ENCODE peak calls at places on chromosomes 1 and 21, in four cellular contexts. Y is IMR-90, H is GM12878, P is K562. W is an unnamed sample.

GRCh38 chr1:182069028-182069466 is 7.5 kb upstream of the ZNF648 start:
- DNase-seq in P (peak), Y (peak), H (no peak), W (peak)

GRCh38 chr1:244448279-244449036 is 3.3 kb downstream of the ADSS2 start:
- DNase-seq in H (no peak), Y (peak), P (no peak), W (peak)

GRCh38 chr21:41328660-41329300 is 12.2 kb downstream of the FAM3B start:
- DNase-seq in Y (peak), P (no peak), H (no peak), W (no peak)

GRCh38 chr1:91766883-91767282 is 119.1 kb downstream of the TGFBR3 start:
- DNase-seq in P (no peak), H (no peak), Y (no peak), W (no peak)

GRCh38 chr1:59397459-59397858 is 100.6 kb downstream of the FGGY start:
- DNase-seq in P (no peak), H (no peak), Y (no peak), W (no peak)

GRCh38 chr1:228316589-228317387 is 89.8 kb downstream of the TRIM11 start:
- DNase-seq in P (peak), H (no peak), Y (no peak), W (no peak)

GRCh38 chr1:58885998-58886397 is 102.2 kb upstream of the JUN start:
- DNase-seq in P (no peak), H (no peak), Y (no peak), W (peak)

GRCh38 chr1:230394741-230395140 is 31.4 kb downstream of the PGBD5 start:
- DNase-seq in P (no peak), H (no peak), Y (no peak), W (no peak)

GRCh38 chr1:47993881-47994625 is 3.1 kb downstream of the TRABD2B start:
- DNase-seq in H (no peak), P (no peak), Y (no peak), W (no peak)

GRCh38 chr1:50531027-50531426 is 107.8 kb upstream of the DMRTA2 start:
- DNase-seq in Y (peak), P (no peak), H (no peak), W (peak)

GRCh38 chr21:44337941-44338895 is 972 bp downstream of the CFAP410 start:
- DNase-seq in H (no peak), P (peak), Y (peak), W (peak)

GRCh38 chr1:111604931-111605330 is 14.7 kb upstream of the RAP1A start:
- DNase-seq in Y (peak), P (no peak), H (no peak), W (no peak)

GRCh38 chr1:6260961-6261614 is at the start of gene GPR153:
- DNase-seq in H (no peak), Y (no peak), P (peak), W (peak)

GRCh38 chr1:46466477-46467182 is 23.0 kb upstream of the DMBX1 start:
- DNase-seq in P (peak), Y (no peak), H (no peak), W (no peak)

GRCh38 chr1:67821263-67821662 is 12.0 kb downstream of the GNG12 start:
- DNase-seq in H (no peak), Y (no peak), P (no peak), W (no peak)

GRCh38 chr1:200266871-200267270 is 143.0 kb downstream of the ZNF281 start:
- DNase-seq in P (no peak), Y (no peak), H (no peak), W (no peak)

GRCh38 chr1:192877283-192877886 is 68.5 kb downstream of the RGS2 start:
- DNase-seq in P (no peak), Y (no peak), H (no peak), W (no peak)

GRCh38 chr21:32604484-32604883 is 7.7 kb downstream of the CFAP298 start:
- DNase-seq in H (no peak), Y (no peak), P (no peak), W (no peak)

GRCh38 chr1:195082183-195082582 is 1526.1 kb downstream of the KCNT2 start:
- DNase-seq in H (no peak), Y (peak), P (no peak), W (no peak)

GRCh38 chr1:7389786-7390603 is 381.1 kb upstream of the VAMP3 start:
- DNase-seq in Y (no peak), P (no peak), H (no peak), W (peak)

GRCh38 chr1:170765279-170765678 is 101.3 kb downstream of the PRRX1 start:
- DNase-seq in P (no peak), H (no peak), Y (no peak), W (no peak)

GRCh38 chr21:32648165-32648564 is 36.0 kb upstream of the CFAP298 start:
- DNase-seq in P (no peak), H (no peak), Y (no peak), W (no peak)

GRCh38 chr1:145990249-145991097 is 5.9 kb downstream of the TXNIP start:
- DNase-seq in P (no peak), H (no peak), Y (no peak), W (no peak)

GRCh38 chr1:43563779-43564616 is 33.3 kb downstream of the PTPRF start:
- DNase-seq in P (no peak), Y (no peak), H (no peak), W (no peak)

GRCh38 chr1:46798820-46799219 is at the start of gene CYP4B1:
- DNase-seq in H (no peak), P (no peak), Y (no peak), W (no peak)

GRCh38 chr1:204260601-204261197 is 46.9 kb upstream of the GOLT1A start:
- DNase-seq in H (no peak), P (no peak), Y (no peak), W (no peak)

GRCh38 chr1:173400387-173400995 is 76.6 kb upstream of the PRDX6 start:
- DNase-seq in H (no peak), Y (no peak), P (no peak), W (no peak)

GRCh38 chr1:223707270-223708000 is 4.9 kb upstream of the CAPN2 start:
- DNase-seq in Y (peak), H (no peak), P (peak), W (peak)

GRCh38 chr1:54516249-54516920 is 31.6 kb upstream of the ACOT11 start:
- DNase-seq in P (no peak), Y (peak), H (no peak), W (no peak)

GRCh38 chr1:200979574-200980451 is 43.7 kb downstream of the KIF21B start:
- DNase-seq in Y (no peak), H (no peak), P (peak), W (peak)

GRCh38 chr1:21143138-21143537 is 33.6 kb downstream of the EIF4G3 start:
- DNase-seq in Y (no peak), P (no peak), H (no peak), W (no peak)

GRCh38 chr21:40020651-40021050 is 153.4 kb downstream of the PCP4 start:
- DNase-seq in Y (no peak), H (no peak), P (no peak), W (no peak)

GRCh38 chr1:243917177-243917862 is 67.3 kb upstream of the AKT3 start:
- DNase-seq in P (no peak), H (no peak), Y (peak), W (peak)

GRCh38 chr1:60052634-60053033 is 20.9 kb downstream of the C1orf87 start:
- DNase-seq in P (no peak), Y (no peak), H (no peak), W (no peak)

GRCh38 chr1:145751491-145752021 is 32.3 kb downstream of the CD160 start:
- DNase-seq in Y (peak), H (no peak), P (no peak), W (peak)

GRCh38 chr21:39142972-39143371 is 40.3 kb downstream of the PSMG1 start:
- DNase-seq in P (no peak), Y (no peak), H (no peak), W (no peak)

DNA sequence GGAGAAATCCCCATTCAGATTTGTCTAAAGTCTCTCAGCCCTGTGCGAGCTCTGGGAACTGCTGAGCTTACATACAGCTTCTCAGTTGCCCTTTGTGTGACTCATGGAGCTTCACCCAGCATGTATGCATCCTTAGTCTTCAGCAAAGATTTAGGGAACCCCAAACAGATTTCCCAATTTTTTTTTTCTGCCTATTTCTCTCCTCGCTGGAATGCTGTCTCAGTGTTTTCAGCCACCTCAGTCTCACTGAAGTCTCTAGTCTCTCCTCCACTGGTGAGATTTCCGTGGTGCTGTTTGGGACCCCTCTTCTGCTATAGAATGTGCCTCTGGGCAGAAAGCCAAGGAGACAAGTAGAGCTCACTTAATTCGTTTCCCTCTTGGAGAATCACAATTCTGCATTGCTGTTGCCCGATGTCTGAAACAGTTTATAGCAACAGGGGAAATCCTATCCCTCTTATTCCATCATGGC is 28.1 kb upstream of the TXLNA start:
- DNase-seq in Y (peak), P (no peak), H (no peak), W (peak)
- TF ChIP-seq FOS in Y (peak), P (no peak), H (no peak), W (no peak)

GRCh38 chr1:24363994-24364393 is 44.8 kb downstream of the GRHL3 start:
- DNase-seq in Y (no peak), P (no peak), H (no peak), W (no peak)

GRCh38 chr1:24362982-24363614 is 43.9 kb downstream of the GRHL3 start:
- DNase-seq in H (no peak), Y (peak), P (no peak), W (no peak)

GRCh38 chr1:24361811-24362210 is 42.7 kb downstream of the GRHL3 start:
- DNase-seq in H (no peak), P (no peak), Y (no peak), W (no peak)

GRCh38 chr1:24362416-24362815 is 43.3 kb downstream of the GRHL3 start:
- DNase-seq in P (no peak), Y (no peak), H (no peak), W (no peak)

DNA sequence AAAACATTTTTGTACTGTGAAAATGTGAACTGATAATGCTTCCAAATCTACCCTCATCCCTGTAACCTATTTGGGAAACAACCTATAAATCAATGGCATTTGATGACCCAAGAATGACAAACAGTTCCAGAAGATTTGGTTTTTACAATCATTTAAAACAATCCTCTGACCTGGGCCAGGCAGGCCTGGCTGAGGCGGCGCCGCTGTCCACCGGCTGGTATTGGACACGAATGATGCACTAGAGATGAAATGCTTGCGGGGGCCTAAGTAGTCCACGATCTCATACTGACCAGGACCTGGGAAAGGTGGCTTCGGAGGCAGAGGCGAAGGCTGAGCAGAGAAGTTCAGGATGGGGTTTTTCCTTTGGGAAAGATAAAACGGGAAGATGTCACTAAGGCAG is 41.5 kb downstream of the GRHL3 start:
- DNase-seq in H (no peak), Y (no peak), P (no peak), W (no peak)
- TF ChIP-seq FOS in H (no peak), Y (no peak), P (no peak), W (no peak)

GRCh38 chr21:42403611-42404231 is at the start of gene UBASH3A:
- DNase-seq in Y (no peak), P (peak), H (no peak), W (no peak)

GRCh38 chr21:42406201-42406601 is 2.5 kb downstream of the UBASH3A start:
- DNase-seq in P (no peak), Y (no peak), H (no peak), W (no peak)

GRCh38 chr21:42405064-42406059 is 1.7 kb downstream of the UBASH3A start:
- DNase-seq in Y (no peak), P (no peak), H (no peak), W (no peak)

GRCh38 chr21:42406846-42407245 is 3.1 kb downstream of the UBASH3A start:
- DNase-seq in H (no peak), P (no peak), Y (no peak), W (no peak)

DNA sequence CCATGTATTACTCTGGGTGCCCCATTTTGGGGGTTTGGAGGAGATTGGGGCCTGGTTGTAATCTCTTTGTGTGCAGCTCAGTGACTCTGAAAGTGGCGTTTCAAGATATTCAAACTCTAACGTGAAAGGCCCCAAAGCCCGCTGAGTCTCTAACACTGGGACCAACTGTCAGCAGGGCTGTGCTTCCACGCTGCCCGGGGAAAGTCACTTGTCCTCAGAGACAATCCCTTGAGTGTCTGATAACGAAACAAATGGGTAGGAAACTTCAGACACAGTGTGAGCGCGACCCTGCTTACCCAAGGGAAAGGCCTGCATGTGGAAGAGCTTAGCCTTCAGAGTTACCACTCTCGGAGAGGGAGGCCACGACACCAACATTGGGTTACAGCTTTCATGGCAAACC is 832 bp downstream of the UBASH3A start:
- DNase-seq in Y (no peak), P (no peak), H (no peak), W (no peak)
- TF ChIP-seq FOS in Y (no peak), P (no peak), H (no peak), W (no peak)

GRCh38 chr1:61980561-61980960 is 214.1 kb upstream of the L1TD1 start:
- DNase-seq in P (no peak), Y (no peak), H (no peak), W (no peak)
- TF ChIP-seq FOS in P (no peak), Y (no peak), H (no peak), W (no peak)

W was measured in endothelial cell of umbilical vein.